ENCODE peak calls at places on chromosome 1, in six cellular contexts. H is cardiac muscle cell; K is OCI-LY7; G is DND-41; I is GM23248; D is naive thymus-derived CD4-positive, alpha-beta T cell. U is an unnamed sample.

GRCh38 chr1:30275926-30276736 is 447.3 kb downstream of the MATN1 start:
- DNase-seq in I (no peak), K (no peak), D (no peak), H (no peak), G (no peak), U (no peak)

GRCh38 chr1:247494746-247495145 is 36.8 kb upstream of the OR2B11 start:
- DNase-seq in D (no peak), I (peak; percentile 11), G (no peak), H (no peak), K (no peak), U (no peak)

GRCh38 chr1:180507826-180508724 is 5.7 kb upstream of the ACBD6 start:
- DNase-seq in I (peak; percentile 68), D (no peak), G (no peak), K (no peak), H (no peak), U (no peak)

GRCh38 chr1:107936498-107937481 is 28.2 kb downstream of the VAV3 start:
- DNase-seq in K (peak; percentile 38), D (peak; percentile 43), I (peak; percentile 96), G (no peak), H (no peak), U (peak; percentile 93)

GRCh38 chr1:150001415-150001814 is 9.1 kb downstream of the OTUD7B start:
- DNase-seq in D (no peak), K (no peak), I (no peak), G (no peak), H (no peak), U (no peak)

GRCh38 chr1:212413902-212414327 is 771 bp downstream of the PACC1 start:
- DNase-seq in D (no peak), H (no peak), I (peak; percentile 65), K (no peak), G (no peak), U (no peak)

GRCh38 chr1:119103764-119104163 is 36.7 kb downstream of the WARS2 start:
- DNase-seq in K (no peak), I (no peak), H (no peak), D (no peak), G (no peak), U (no peak)

GRCh38 chr1:1616838-1617237 is 1.5 kb downstream of the MIB2 start:
- DNase-seq in D (no peak), H (no peak), I (no peak), K (no peak), G (no peak), U (no peak)

GRCh38 chr1:107551491-107551890 is 410.7 kb downstream of the NTNG1 start:
- DNase-seq in K (no peak), H (no peak), I (peak; percentile 55), G (no peak), D (no peak), U (no peak)

GRCh38 chr1:11707621-11708276 is 16.2 kb downstream of the DRAXIN start:
- DNase-seq in I (no peak), G (peak; percentile 38), K (no peak), D (no peak), H (peak; percentile 89), U (peak; percentile 75)

GRCh38 chr1:31591425-31592093 is 15.2 kb downstream of the TINAGL1 start:
- DNase-seq in D (no peak), I (peak; percentile 48), H (no peak), G (no peak), K (no peak), U (no peak)

GRCh38 chr1:117312453-117313138 is 54.7 kb upstream of the MAN1A2 start:
- DNase-seq in I (peak; percentile 75), G (no peak), H (no peak), K (peak; percentile 42), D (no peak), U (no peak)

GRCh38 chr1:203075249-203076030 is 10.4 kb downstream of the MYOG start:
- DNase-seq in I (no peak), D (no peak), G (no peak), K (no peak), H (no peak), U (no peak)

GRCh38 chr1:16294219-16295212 is 57.5 kb upstream of the CPLANE2 start:
- DNase-seq in D (no peak), G (no peak), H (no peak), I (no peak), K (no peak), U (no peak)

GRCh38 chr1:16302709-16303627 is 49.3 kb downstream of the FBXO42 start:
- DNase-seq in H (no peak), K (no peak), G (no peak), I (no peak), D (no peak), U (no peak)

GRCh38 chr1:16298653-16299052 is 53.6 kb downstream of the FBXO42 start:
- DNase-seq in K (no peak), I (no peak), D (no peak), G (no peak), H (no peak), U (no peak)

GRCh38 chr1:16296643-16297042 is 55.6 kb downstream of the FBXO42 start:
- DNase-seq in K (no peak), D (no peak), G (no peak), I (no peak), H (no peak), U (no peak)

DNA sequence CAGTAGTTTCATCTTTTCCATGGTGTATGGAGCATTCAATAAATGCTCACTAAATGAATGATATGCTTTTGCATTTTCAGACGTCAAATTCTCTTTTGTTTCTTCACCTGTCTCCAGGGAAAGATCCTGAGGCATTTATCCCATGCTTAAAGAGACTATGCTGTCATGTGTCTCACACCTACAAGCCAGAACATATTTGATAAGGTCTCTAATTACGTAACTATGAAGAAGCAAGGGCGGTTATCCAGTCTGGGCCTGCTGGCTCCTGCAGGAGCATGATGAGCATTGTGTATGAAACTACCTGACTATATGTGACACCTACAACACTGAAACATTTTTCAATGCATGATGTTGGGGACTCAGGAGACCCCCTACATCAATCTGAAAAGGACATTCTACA is 51.8 kb downstream of the FBXO42 start:
- DNase-seq in H (no peak), D (no peak), G (no peak), K (no peak), I (no peak), U (no peak)
- H3K4me1 ChIP-seq in H (no peaks in the 10 kb centered on the region), D (no peaks in the 10 kb centered on the region), G (no peaks in the 10 kb centered on the region), K (no peaks in the 10 kb centered on the region), I (no peaks in the 10 kb centered on the region), U (no peaks in the 10 kb centered on the region)

DNA sequence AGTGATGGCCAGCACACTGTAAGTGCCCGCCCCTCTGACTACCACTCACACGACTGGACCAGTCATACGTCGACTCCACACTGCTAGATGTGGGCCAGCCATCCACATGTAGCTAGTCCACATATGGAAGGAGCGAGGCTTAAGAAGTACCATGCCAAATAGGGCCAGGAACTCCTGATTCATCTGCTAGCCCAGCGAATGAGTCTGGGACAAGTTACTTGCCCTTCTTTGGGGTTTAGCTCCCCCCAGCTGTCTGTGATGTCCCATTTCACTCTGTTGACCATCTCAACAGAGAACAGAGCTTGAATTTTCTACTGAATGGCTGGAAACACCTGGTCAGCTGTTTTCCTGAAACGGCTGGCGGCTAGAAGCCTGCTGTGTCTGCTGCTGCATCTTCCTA is 5.8 kb downstream of the CSRP1 start:
- DNase-seq in G (no peak), D (no peak), K (no peak), H (no peak), I (peak; percentile 76), U (peak; percentile 66)
- H3K4me3 ChIP-seq in G (no peak overlapping the region), D (no peak overlapping the region), K (no peak overlapping the region), H (no peak overlapping the region), I (no peak overlapping the region), U (peak overlapping the region; percentile 88)

DNA sequence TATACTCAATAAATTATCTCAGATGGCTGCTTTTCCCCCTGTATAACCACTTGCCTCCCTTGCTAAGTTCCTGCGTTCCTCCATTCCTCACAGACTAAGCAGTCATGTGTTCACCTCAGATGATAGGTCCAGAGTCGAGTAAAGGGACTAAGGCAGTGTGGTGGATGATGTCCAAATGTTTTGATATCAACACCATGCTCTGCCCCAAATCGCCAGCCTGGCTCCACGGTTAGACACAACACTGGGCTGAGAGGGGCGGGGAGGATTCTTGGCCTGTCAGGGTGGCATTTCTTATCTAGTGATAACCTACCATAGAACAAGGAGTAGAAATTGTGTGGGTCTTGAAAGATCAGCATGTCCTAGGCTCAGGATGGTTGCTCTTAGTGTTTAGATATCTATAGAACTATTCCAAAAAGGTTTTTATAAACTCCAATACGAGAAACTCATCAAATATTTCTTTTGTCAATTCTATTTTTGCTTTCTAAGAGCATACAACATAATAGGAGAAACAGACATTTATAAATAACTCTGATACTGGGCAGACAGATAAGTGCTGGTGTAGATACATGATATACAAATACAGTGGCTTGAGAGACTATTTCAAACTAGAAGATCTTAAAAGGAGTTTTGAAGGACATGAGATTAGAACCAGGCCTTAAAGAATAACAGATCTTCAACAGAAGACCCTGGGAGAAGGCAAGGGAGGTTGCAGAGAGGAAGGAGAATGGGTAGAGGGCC is 21.5 kb downstream of the GJA5 start:
- DNase-seq in H (no peak), D (no peak), K (no peak), G (no peak), I (no peak), U (no peak)
- H3K4me1 ChIP-seq in H (peaks cover 44% of the 10 kb centered on the region), D (no peaks in the 10 kb centered on the region), K (no peaks in the 10 kb centered on the region), G (no peaks in the 10 kb centered on the region), I (no peaks in the 10 kb centered on the region), U (no peaks in the 10 kb centered on the region)

DNA sequence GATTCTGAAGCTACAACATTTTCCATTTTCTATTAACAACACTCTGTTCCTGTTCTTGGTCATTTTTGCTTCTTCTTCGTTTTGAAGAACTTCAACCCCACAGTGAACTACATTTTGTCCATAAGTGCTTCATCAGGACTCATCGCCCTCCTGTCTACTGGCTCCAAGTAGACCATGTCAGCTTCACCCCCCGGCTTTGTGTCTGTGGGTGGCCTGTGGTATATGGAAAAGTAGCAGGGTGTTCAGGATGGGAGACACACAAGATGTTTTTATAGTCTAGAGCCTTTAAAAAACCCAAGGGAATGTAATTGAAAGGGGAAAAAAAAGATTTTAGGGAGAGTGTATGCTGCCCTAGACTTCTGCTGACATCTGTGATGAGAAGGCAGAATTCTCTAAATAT is 46.1 kb downstream of the GIPC2 start:
- DNase-seq in D (no peak), K (no peak), G (no peak), I (no peak), H (no peak), U (no peak)
- H3K4me3 ChIP-seq in D (no peak overlapping the region), K (no peak overlapping the region), G (no peak overlapping the region), I (no peak overlapping the region), H (no peak overlapping the region), U (no peak overlapping the region)

GRCh38 chr1:234722267-234722704 is 112.3 kb upstream of the IRF2BP2 start:
- DNase-seq in I (no peak), H (no peak), D (no peak), G (peak; percentile 53), K (no peak), U (no peak)

GRCh38 chr1:234721476-234722266 is 111.7 kb upstream of the IRF2BP2 start:
- DNase-seq in H (no peak), G (no peak), K (no peak), I (peak; percentile 90), D (no peak), U (peak; percentile 71)

GRCh38 chr1:234719454-234720258 is 109.7 kb upstream of the IRF2BP2 start:
- DNase-seq in I (no peak), G (no peak), K (no peak), H (no peak), D (no peak), U (no peak)

GRCh38 chr1:234718509-234719453 is 108.8 kb upstream of the IRF2BP2 start:
- DNase-seq in H (no peak), D (no peak), K (no peak), G (no peak), I (no peak), U (no peak)

GRCh38 chr1:234720709-234721436 is 110.9 kb upstream of the IRF2BP2 start:
- DNase-seq in K (no peak), G (no peak), D (no peak), I (peak; percentile 30), H (no peak), U (no peak)
- H3K4me1 ChIP-seq in K (peaks cover 28% of the 10 kb centered on the region), G (peaks cover 56% of the 10 kb centered on the region), D (peaks cover 35% of the 10 kb centered on the region), I (peaks cover 44% of the 10 kb centered on the region), H (peaks cover 81% of the 10 kb centered on the region), U (peaks cover 27% of the 10 kb centered on the region)